ENCODE peak calls at places on chromosome 12, in ten cellular contexts. J, O, K, M, H, S, E, U, Y and B are unnamed samples.

GRCh38 chr12:44015333-44015941 is 179.6 kb downstream of the TMEM117 start:
- DNase-seq in J (peak), O (no peak), K (peak), M (peak), H (peak), S (no peak), E (peak), U (peak), Y (peak), B (no peak)

GRCh38 chr12:123595729-123596128 is 6.2 kb upstream of the DDX55 start:
- DNase-seq in J (no peak), O (no peak), K (no peak), M (no peak), H (no peak), S (no peak), E (peak), U (no peak), Y (no peak), B (no peak)

GRCh38 chr12:78035913-78036658 is 205.4 kb downstream of the NAV3 start:
- DNase-seq in J (peak), O (no peak), K (peak), M (no peak), H (peak), S (no peak), E (no peak), U (no peak), Y (no peak), B (no peak)

GRCh38 chr12:12788675-12789368 is 3.4 kb downstream of the APOLD1 start:
- DNase-seq in J (peak), O (no peak), K (peak), M (peak), H (peak), S (no peak), E (peak), U (peak), Y (peak), B (no peak)

GRCh38 chr12:47820631-47821345 is 1.1 kb upstream of the HDAC7 start:
- DNase-seq in J (peak), O (peak), K (peak), M (peak), H (peak), S (peak), E (peak), U (peak), Y (peak), B (peak)

GRCh38 chr12:57469334-57470164 is 10.0 kb downstream of the GLI1 start:
- DNase-seq in J (no peak), O (no peak), K (no peak), M (no peak), H (no peak), S (no peak), E (no peak), U (no peak), Y (no peak), B (no peak)

GRCh38 chr12:32755051-32755653 is 545 bp downstream of the YARS2 start:
- DNase-seq in J (peak), O (peak), K (peak), M (peak), H (peak), S (peak), E (peak), U (peak), Y (peak), B (peak)

GRCh38 chr12:122921917-122922316 is 26.0 kb upstream of the VPS37B start:
- DNase-seq in J (no peak), O (no peak), K (no peak), M (no peak), H (no peak), S (no peak), E (no peak), U (no peak), Y (no peak), B (no peak)

GRCh38 chr12:51390457-51391046 is 654 bp downstream of the GALNT6 start:
- DNase-seq in J (no peak), O (no peak), K (no peak), M (no peak), H (no peak), S (no peak), E (no peak), U (no peak), Y (no peak), B (no peak)

DNA sequence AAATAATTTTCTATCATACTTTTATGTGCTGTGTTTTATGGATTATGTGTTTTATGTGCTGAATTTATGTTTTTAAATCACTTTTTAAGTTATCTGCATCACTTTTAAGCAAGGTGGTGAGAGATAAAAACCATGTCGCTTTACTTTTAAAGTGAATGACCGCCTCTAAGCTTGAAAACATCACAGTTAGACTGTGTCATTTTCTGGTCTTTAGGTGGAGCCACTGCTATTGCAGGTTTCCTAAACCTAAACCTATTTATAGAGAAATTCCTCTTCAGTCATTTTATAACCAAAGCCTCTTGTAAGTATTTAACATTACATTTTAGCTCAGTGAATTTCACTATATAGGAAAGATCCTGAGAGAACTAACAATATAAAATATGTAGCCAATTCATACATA is 21.0 kb upstream of the MDM2 start:
- DNase-seq in J (no peak), O (no peak), K (peak), M (no peak), H (no peak), S (no peak), E (no peak), U (no peak), Y (no peak), B (no peak)
- TF ChIP-seq CTCF in J (peak), O (no peak), K (peak), M (no peak), H (peak), S (no peak), E (no peak), U (no peak), Y (no peak), B (peak)

GRCh38 chr12:127455347-127456265 is 811.4 kb upstream of the TMEM132C start:
- DNase-seq in J (no peak), O (no peak), K (peak), M (no peak), H (no peak), S (no peak), E (no peak), U (no peak), Y (no peak), B (no peak)
- TF ChIP-seq CTCF in J (no peak), O (no peak), K (peak), M (no peak), H (no peak), S (no peak), E (no peak), U (no peak), Y (peak), B (no peak)

DNA sequence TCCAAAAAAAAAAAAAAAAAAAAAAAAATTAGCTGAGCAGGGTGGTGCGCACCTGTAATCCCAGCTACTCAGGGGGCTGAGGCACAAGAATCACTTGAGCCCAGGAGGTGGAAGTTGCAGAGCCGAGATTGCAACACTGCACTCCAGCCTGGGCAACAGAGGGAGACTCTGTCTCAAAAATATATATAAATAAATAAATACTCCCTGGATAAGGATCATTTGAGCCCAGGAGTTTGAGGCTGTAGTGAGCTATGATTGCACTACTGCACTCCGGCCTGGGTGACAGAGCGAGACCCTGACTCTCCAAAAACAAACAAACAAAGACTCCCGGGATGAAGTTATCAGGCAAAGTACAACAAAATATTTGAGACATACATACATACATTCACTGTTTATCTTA is 3.3 kb upstream of the NAA25 start:
- DNase-seq in J (no peak), O (no peak), K (no peak), M (no peak), H (no peak), S (peak), E (peak), U (no peak), Y (no peak), B (no peak)
- TF ChIP-seq CTCF in J (no peak), O (peak), K (no peak), M (peak), H (no peak), S (no peak), E (peak), U (no peak), Y (no peak), B (no peak)

GRCh38 chr12:104340177-104340576 is 36.6 kb downstream of the EID3 start:
- DNase-seq in J (peak), O (no peak), K (no peak), M (no peak), H (peak), S (no peak), E (no peak), U (no peak), Y (no peak), B (no peak)

GRCh38 chr12:104340917-104341611 is 37.5 kb downstream of the EID3 start:
- DNase-seq in J (no peak), O (no peak), K (no peak), M (no peak), H (no peak), S (no peak), E (peak), U (no peak), Y (no peak), B (no peak)

GRCh38 chr12:104342147-104342546 is 38.6 kb downstream of the EID3 start:
- DNase-seq in J (no peak), O (no peak), K (no peak), M (no peak), H (no peak), S (no peak), E (peak), U (no peak), Y (no peak), B (no peak)

GRCh38 chr12:104337030-104337558 is 33.6 kb downstream of the EID3 start:
- DNase-seq in J (no peak), O (no peak), K (no peak), M (no peak), H (no peak), S (no peak), E (no peak), U (no peak), Y (no peak), B (no peak)

DNA sequence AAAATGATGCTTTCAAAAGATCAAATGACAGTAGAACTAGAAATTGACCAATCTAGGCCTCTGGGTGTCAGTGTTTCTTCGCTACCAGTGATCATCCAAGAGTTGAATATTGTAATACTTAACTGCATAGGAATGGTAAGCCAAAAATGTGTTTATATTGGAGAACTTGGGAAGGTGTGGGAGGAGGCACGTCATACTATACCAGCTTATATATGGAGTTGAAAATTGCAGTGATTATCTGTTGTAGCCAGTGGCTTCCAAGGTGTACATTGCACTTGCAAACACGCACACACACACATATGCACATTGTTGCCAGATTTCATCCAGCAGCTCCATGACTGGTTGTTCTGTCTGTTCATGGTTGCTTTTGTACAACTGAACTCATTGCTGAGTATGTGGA is 36.1 kb downstream of the EID3 start:
- DNase-seq in J (peak), O (no peak), K (no peak), M (no peak), H (no peak), S (no peak), E (peak), U (no peak), Y (no peak), B (no peak)
- TF ChIP-seq CTCF in J (no peak), O (no peak), K (peak), M (no peak), H (no peak), S (no peak), E (no peak), U (no peak), Y (no peak), B (peak)

DNA sequence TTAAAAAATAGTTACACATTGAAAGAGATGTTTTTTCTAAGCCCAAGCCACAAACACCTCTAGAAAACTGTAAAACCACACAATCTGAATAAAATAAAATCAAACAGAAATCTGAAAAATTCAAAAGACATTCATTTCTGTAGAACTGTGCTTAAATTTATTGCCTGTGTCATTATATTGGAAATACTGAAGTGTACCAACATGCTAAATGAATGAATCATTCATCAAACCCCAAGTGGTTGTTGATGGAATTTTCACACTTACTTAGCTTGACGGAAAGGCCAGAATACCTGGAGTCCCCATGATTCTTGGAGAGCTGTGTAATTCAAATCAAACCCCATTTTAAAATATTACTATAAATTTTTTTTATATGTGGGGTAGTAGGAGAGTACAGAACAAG is 2.7 kb downstream of the KITLG start:
- DNase-seq in J (no peak), O (no peak), K (no peak), M (peak), H (no peak), S (no peak), E (peak), U (peak), Y (no peak), B (no peak)
- TF ChIP-seq CTCF in J (peak), O (no peak), K (no peak), M (peak), H (no peak), S (peak), E (no peak), U (peak), Y (peak), B (peak)